ENCODE peak calls at places on chromosomes 16 and 17, in six cellular contexts. One of them, this sample, is unnamed.

GRCh38 chr17:8563981-8564602 is 66.4 kb downstream of the MYH10 start:
- DNase-seq in GM12878: no peak
- DNase-seq in A549: no peak
- DNase-seq in stomach: no peak
- DNase-seq in suprapubic skin: no peak
- DNase-seq in H1: no peak
- DNase-seq in this sample: no peak

GRCh38 chr17:27544350-27545131 is 86.4 kb upstream of the LGALS9 start:
- DNase-seq in GM12878: peak; percentile 96
- DNase-seq in A549: no peak
- DNase-seq in stomach: no peak
- DNase-seq in suprapubic skin: no peak
- DNase-seq in H1: no peak
- DNase-seq in this sample: no peak

GRCh38 chr16:57667526-57668258 is 414 bp upstream of the ADGRG3 start:
- DNase-seq in GM12878: no peak
- DNase-seq in A549: peak; percentile 54
- DNase-seq in stomach: peak; percentile 54
- DNase-seq in suprapubic skin: no peak
- DNase-seq in H1: peak; percentile 75
- DNase-seq in this sample: peak; percentile 83

GRCh38 chr17:63029520-63029919 is 63.5 kb downstream of the TANC2 start:
- DNase-seq in GM12878: no peak
- DNase-seq in A549: peak; percentile 16
- DNase-seq in stomach: no peak
- DNase-seq in suprapubic skin: no peak
- DNase-seq in H1: no peak
- DNase-seq in this sample: no peak

GRCh38 chr17:47232465-47232864 is 21.2 kb upstream of the ITGB3 start:
- DNase-seq in GM12878: no peak
- DNase-seq in A549: no peak
- DNase-seq in stomach: no peak
- DNase-seq in suprapubic skin: peak; percentile 50
- DNase-seq in H1: no peak
- DNase-seq in this sample: no peak

GRCh38 chr17:64069143-64069542 is 48.7 kb upstream of the ICAM2 start:
- DNase-seq in GM12878: no peak
- DNase-seq in A549: no peak
- DNase-seq in stomach: no peak
- DNase-seq in suprapubic skin: no peak
- DNase-seq in H1: no peak
- DNase-seq in this sample: no peak

GRCh38 chr16:68960910-68961309 is 117.6 kb downstream of the TANGO6 start:
- DNase-seq in GM12878: no peak
- DNase-seq in A549: no peak
- DNase-seq in stomach: no peak
- DNase-seq in suprapubic skin: no peak
- DNase-seq in H1: no peak
- DNase-seq in this sample: no peak

GRCh38 chr17:2695243-2695960 is 16.2 kb downstream of the CLUH start:
- DNase-seq in GM12878: no peak
- DNase-seq in A549: no peak
- DNase-seq in stomach: peak; percentile 16
- DNase-seq in suprapubic skin: peak; percentile 69
- DNase-seq in H1: no peak
- DNase-seq in this sample: no peak

GRCh38 chr17:59287452-59287851 is 44.0 kb upstream of the YPEL2 start:
- DNase-seq in GM12878: no peak
- DNase-seq in A549: no peak
- DNase-seq in stomach: no peak
- DNase-seq in suprapubic skin: no peak
- DNase-seq in H1: no peak
- DNase-seq in this sample: no peak

GRCh38 chr17:78746263-78746948 is 35.7 kb downstream of the CYTH1 start:
- DNase-seq in GM12878: no peak
- DNase-seq in A549: no peak
- DNase-seq in stomach: no peak
- DNase-seq in suprapubic skin: no peak
- DNase-seq in H1: no peak
- DNase-seq in this sample: peak; percentile 47

GRCh38 chr17:78748730-78749317 is 33.2 kb downstream of the CYTH1 start:
- DNase-seq in GM12878: peak; percentile 74
- DNase-seq in A549: no peak
- DNase-seq in stomach: peak; percentile 62
- DNase-seq in suprapubic skin: peak; percentile 88
- DNase-seq in H1: no peak
- DNase-seq in this sample: no peak

GRCh38 chr17:78748048-78748729 is 33.9 kb downstream of the CYTH1 start:
- DNase-seq in GM12878: no peak
- DNase-seq in A549: no peak
- DNase-seq in stomach: no peak
- DNase-seq in suprapubic skin: no peak
- DNase-seq in H1: no peak
- DNase-seq in this sample: no peak

GRCh38 chr17:78746949-78747269 is 35.2 kb downstream of the CYTH1 start:
- DNase-seq in GM12878: no peak
- DNase-seq in A549: no peak
- DNase-seq in stomach: no peak
- DNase-seq in suprapubic skin: no peak
- DNase-seq in H1: no peak
- DNase-seq in this sample: no peak

DNA sequence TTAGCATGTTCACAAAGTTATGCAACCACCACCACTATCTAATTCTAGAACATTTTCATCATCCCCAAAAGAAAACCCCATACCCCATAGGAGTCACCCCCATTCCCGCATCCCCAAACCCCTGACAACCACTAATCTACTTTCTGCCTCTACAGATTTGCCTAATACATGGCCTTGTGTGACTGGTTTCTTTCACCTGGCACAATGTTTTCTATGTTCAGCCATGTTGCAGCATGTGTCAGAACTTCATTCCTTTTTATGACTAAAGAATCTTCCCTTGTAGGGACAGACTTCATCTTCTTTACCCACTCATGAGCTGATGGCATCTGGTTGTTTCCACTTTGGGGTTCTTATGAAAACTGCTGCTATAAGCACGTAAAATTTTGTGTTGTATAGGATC is 34.6 kb downstream of the CYTH1 start:
- DNase-seq in GM12878: no peak
- DNase-seq in A549: no peak
- DNase-seq in stomach: no peak
- DNase-seq in suprapubic skin: no peak
- DNase-seq in H1: no peak
- DNase-seq in this sample: no peak
- H3K4me1 ChIP-seq in GM12878: peaks cover 64% of the 10 kb centered on the region
- H3K4me1 ChIP-seq in A549: peaks cover 19% of the 10 kb centered on the region
- H3K4me1 ChIP-seq in stomach: peaks cover 78% of the 10 kb centered on the region
- H3K4me1 ChIP-seq in suprapubic skin: peaks cover 59% of the 10 kb centered on the region
- H3K4me1 ChIP-seq in H1: peaks cover 8% of the 10 kb centered on the region
- H3K4me1 ChIP-seq in this sample: peaks cover 45% of the 10 kb centered on the region

DNA sequence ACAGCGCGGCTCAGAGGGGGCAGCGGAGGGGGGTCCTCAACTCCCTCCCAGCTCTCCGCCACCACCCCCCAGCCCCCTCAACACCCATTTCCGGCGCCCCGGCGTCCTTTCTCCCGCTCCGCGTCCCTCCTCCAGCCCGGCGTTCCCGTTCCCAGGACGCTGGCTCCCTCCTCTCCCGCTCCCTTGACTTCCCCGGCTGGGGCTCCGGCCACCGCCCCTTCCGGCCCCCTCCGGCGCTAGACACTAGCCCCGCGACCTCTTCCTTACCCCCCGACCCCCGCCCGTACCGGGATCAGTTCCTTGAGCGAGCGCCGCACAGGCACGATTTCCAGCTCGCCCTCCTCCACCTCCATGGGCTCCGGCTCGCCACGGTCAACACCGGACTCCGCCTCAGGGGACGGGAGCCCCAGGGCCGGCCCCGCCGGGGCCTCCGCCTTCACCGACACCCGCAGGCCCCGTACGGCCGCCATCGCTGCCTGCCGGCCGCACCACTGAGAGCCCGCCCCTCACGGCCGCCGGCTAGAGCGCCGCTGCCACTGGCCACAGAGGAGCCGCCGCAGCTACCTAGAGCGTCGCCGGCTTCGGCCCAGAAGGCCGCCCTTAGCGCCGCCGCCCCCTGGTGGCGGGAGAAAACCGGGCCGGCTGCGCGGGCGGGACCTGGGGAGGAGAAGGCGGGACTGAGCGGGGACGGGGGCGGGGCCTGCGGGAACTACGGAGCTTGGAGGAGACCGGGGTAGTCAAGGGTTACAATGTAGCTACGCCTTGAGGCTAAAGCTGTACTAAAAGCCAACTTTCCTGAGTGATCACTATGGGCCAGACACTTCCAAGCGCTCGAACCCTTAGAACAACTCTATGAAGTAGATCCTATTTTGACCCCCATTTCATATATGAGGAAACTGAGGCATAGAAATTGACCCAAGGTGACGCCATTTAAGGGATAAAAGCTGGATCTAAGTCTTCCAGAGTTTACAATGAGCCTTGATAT is at the start of gene NCBP3:
- DNase-seq in GM12878: peak; percentile 55
- DNase-seq in A549: peak; percentile 97
- DNase-seq in stomach: peak; percentile 94
- DNase-seq in suprapubic skin: peak; percentile 92
- DNase-seq in H1: peak; percentile 91
- DNase-seq in this sample: peak; percentile 98
- TF ChIP-seq EP300 in GM12878: no peak
- TF ChIP-seq EP300 in A549: no peak
- TF ChIP-seq EP300 in stomach: no peak
- TF ChIP-seq EP300 in suprapubic skin: no peak
- TF ChIP-seq EP300 in H1: no peak
- TF ChIP-seq EP300 in this sample: no peak

DNA sequence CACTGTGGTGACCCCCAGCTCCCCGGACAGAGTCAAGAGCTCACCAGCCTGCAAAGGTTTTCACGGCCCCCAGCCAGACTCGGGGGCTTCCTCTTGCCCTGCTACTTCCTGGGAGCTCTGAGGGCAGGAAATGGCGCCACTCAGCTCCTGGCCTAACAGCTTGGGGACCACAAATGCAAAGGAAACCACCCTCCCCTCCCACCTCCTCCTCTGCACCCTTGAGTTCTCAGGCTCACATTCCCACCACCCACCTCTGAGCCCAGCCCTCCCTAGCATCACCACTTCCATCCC is 373 bp upstream of the SPN start:
- DNase-seq in GM12878: peak; percentile 88
- DNase-seq in A549: no peak
- DNase-seq in stomach: peak; percentile 27
- DNase-seq in suprapubic skin: no peak
- DNase-seq in H1: no peak
- DNase-seq in this sample: no peak
- H3K4me1 ChIP-seq in GM12878: peaks cover 12% of the 10 kb centered on the region
- H3K4me1 ChIP-seq in A549: no peaks in the 10 kb centered on the region
- H3K4me1 ChIP-seq in stomach: peaks cover 40% of the 10 kb centered on the region
- H3K4me1 ChIP-seq in suprapubic skin: peaks cover 11% of the 10 kb centered on the region
- H3K4me1 ChIP-seq in H1: peaks cover 22% of the 10 kb centered on the region
- H3K4me1 ChIP-seq in this sample: peaks cover 25% of the 10 kb centered on the region

DNA sequence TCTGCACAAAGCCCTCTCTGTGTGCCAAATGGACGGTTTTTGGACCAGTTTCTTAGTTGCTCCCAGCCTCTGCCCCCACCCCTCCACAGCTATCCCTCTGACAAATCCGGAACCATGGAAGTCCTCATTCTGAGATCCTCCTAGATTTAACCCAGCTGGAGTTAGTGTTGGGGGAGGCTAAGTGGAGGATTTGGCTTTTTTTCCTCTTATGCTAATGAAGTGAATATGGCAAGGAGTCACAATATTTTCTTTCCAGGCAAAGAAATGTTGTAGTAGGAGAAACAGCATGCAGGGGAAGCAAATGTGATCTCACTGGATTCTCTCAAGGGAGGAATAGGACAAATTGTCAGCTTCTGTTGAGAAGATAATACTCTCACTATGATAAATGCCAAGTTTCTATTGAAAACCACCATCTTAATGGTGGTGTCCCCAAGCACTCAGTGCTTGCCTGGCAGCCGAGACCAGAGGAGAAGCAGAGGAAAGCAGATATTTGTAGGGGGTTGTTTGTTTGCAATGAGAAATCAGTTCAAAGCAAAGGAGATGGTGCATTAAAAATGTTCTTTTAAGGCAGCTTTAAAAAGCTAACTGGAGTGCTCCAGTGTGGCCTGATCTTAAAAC is 159.5 kb downstream of the MSI2 start:
- DNase-seq in GM12878: no peak
- DNase-seq in A549: no peak
- DNase-seq in stomach: no peak
- DNase-seq in suprapubic skin: no peak
- DNase-seq in H1: no peak
- DNase-seq in this sample: no peak
- TF ChIP-seq EP300 in GM12878: no peak
- TF ChIP-seq EP300 in A549: no peak
- TF ChIP-seq EP300 in stomach: no peak
- TF ChIP-seq EP300 in suprapubic skin: no peak
- TF ChIP-seq EP300 in H1: no peak
- TF ChIP-seq EP300 in this sample: no peak

DNA sequence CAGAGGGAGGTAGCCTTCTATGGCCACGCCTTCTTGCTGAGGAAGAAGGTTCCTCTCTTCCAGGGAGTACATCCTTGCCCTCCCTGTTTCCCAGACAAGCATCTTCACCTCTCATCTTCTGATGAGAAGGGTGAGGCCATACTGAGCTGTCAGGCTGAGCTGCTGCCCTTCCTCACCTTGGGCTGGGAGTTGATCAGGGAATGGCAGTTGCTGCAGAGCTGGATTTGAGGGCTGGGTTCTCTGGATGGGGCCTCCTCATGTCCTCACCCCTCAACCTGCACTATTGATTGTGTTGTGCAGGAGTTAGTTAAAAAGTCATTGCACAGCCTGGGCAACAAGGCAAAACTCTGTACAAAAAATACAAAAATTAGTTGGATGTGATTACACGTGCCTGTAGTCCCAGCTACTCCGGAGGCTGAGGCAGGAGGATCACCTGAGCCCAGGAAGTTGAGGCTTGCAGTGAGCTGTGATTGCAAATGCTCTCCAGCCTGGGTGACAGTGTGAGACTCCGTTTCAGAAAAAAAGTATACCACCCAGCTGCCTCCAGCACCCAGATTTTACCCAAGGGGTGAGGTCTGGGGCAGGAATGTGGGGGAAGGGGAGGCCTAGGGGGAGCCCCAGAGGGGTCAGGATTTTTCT is 2.0 kb downstream of the ERBB2 start:
- DNase-seq in GM12878: no peak
- DNase-seq in A549: no peak
- DNase-seq in stomach: no peak
- DNase-seq in suprapubic skin: no peak
- DNase-seq in H1: no peak
- DNase-seq in this sample: no peak
- H3K4me1 ChIP-seq in GM12878: peaks cover 11% of the 10 kb centered on the region
- H3K4me1 ChIP-seq in A549: peaks cover 66% of the 10 kb centered on the region
- H3K4me1 ChIP-seq in stomach: peaks cover 67% of the 10 kb centered on the region
- H3K4me1 ChIP-seq in suprapubic skin: peaks cover 74% of the 10 kb centered on the region
- H3K4me1 ChIP-seq in H1: peaks cover 33% of the 10 kb centered on the region
- H3K4me1 ChIP-seq in this sample: peaks cover 66% of the 10 kb centered on the region

GRCh38 chr16:27625050-27625697 is 75.2 kb downstream of the KATNIP start:
- DNase-seq in GM12878: no peak
- DNase-seq in A549: peak; percentile 52
- DNase-seq in stomach: no peak
- DNase-seq in suprapubic skin: no peak
- DNase-seq in H1: no peak
- DNase-seq in this sample: no peak
- TF ChIP-seq EP300 in GM12878: no peak
- TF ChIP-seq EP300 in A549: no peak
- TF ChIP-seq EP300 in stomach: no peak
- TF ChIP-seq EP300 in suprapubic skin: no peak
- TF ChIP-seq EP300 in H1: no peak
- TF ChIP-seq EP300 in this sample: no peak

This sample was measured in upper lobe of left lung.